ENCODE peak calls at places on chromosomes 12 and 14, in nine cellular contexts. M is left lung, Q is lung, J is astrocyte of the spinal cord, G is uterus, B is LNCaP clone FGC, W is psoas muscle, R is upper lobe of right lung, K is fibroblast of mammary gland. U is an unnamed sample.

GRCh38 chr14:53331247-53331646 is 178.1 kb upstream of the DDHD1 start:
- DNase-seq in M (no peak), Q (no peak), J (peak; percentile 73), G (no peak), B (no peak), W (no peak), R (no peak), K (peak; percentile 92), U (peak; percentile 51)

GRCh38 chr14:90628825-90629224 is 187.4 kb downstream of the TTC7B start:
- DNase-seq in M (no peak), Q (no peak), J (no peak), G (no peak), B (no peak), W (peak; percentile 73), R (no peak), K (no peak), U (no peak)

GRCh38 chr12:52403561-52403960 is 2.6 kb downstream of the KRT82 start:
- DNase-seq in M (no peak), Q (no peak), J (no peak), G (no peak), B (no peak), W (peak; percentile 25), R (no peak), K (no peak), U (no peak)

GRCh38 chr12:16606201-16606849 is 363 bp upstream of the LMO3 start:
- DNase-seq in M (no peak), Q (peak; percentile 59), J (peak; percentile 34), G (peak; percentile 68), B (no peak), W (peak; percentile 49), R (peak; percentile 78), K (peak; percentile 29), U (peak; percentile 46)

GRCh38 chr14:99468836-99469592 is 11.6 kb downstream of the SETD3 start:
- DNase-seq in M (no peak), Q (no peak), J (no peak), G (no peak), B (no peak), W (no peak), R (no peak), K (no peak), U (no peak)

GRCh38 chr14:104115691-104116543 is 22.5 kb upstream of the KIF26A start:
- DNase-seq in M (no peak), Q (peak; percentile 58), J (no peak), G (peak; percentile 12), B (no peak), W (peak; percentile 49), R (peak; percentile 79), K (no peak), U (no peak)

GRCh38 chr12:65510584-65511050 is 232.1 kb downstream of the MSRB3 start:
- DNase-seq in M (no peak), Q (no peak), J (peak; percentile 85), G (peak; percentile 30), B (no peak), W (no peak), R (no peak), K (peak; percentile 37), U (no peak)

GRCh38 chr14:67387195-67387594 is 24.8 kb downstream of the PLEK2 start:
- DNase-seq in M (no peak), Q (no peak), J (no peak), G (no peak), B (no peak), W (no peak), R (no peak), K (peak; percentile 49), U (peak; percentile 20)

GRCh38 chr12:11820476-11820875 is 171.0 kb downstream of the ETV6 start:
- DNase-seq in M (no peak), Q (no peak), J (no peak), G (no peak), B (no peak), W (no peak), R (no peak), K (no peak), U (no peak)

GRCh38 chr12:23197266-23197665 is 572.3 kb downstream of the ETNK1 start:
- DNase-seq in M (no peak), Q (no peak), J (peak; percentile 16), G (no peak), B (peak; percentile 66), W (no peak), R (no peak), K (peak; percentile 57), U (peak; percentile 54)

GRCh38 chr14:71883094-71883493 is 49.1 kb upstream of the RGS6 start:
- DNase-seq in M (no peak), Q (no peak), J (no peak), G (no peak), B (no peak), W (no peak), R (no peak), K (no peak), U (no peak)

GRCh38 chr14:76467843-76468242 is 91.9 kb downstream of the ESRRB start:
- DNase-seq in M (no peak), Q (no peak), J (no peak), G (no peak), B (no peak), W (no peak), R (no peak), K (no peak), U (no peak)

GRCh38 chr14:76472199-76472723 is 96.3 kb downstream of the ESRRB start:
- DNase-seq in M (no peak), Q (no peak), J (no peak), G (no peak), B (no peak), W (no peak), R (no peak), K (no peak), U (no peak)

DNA sequence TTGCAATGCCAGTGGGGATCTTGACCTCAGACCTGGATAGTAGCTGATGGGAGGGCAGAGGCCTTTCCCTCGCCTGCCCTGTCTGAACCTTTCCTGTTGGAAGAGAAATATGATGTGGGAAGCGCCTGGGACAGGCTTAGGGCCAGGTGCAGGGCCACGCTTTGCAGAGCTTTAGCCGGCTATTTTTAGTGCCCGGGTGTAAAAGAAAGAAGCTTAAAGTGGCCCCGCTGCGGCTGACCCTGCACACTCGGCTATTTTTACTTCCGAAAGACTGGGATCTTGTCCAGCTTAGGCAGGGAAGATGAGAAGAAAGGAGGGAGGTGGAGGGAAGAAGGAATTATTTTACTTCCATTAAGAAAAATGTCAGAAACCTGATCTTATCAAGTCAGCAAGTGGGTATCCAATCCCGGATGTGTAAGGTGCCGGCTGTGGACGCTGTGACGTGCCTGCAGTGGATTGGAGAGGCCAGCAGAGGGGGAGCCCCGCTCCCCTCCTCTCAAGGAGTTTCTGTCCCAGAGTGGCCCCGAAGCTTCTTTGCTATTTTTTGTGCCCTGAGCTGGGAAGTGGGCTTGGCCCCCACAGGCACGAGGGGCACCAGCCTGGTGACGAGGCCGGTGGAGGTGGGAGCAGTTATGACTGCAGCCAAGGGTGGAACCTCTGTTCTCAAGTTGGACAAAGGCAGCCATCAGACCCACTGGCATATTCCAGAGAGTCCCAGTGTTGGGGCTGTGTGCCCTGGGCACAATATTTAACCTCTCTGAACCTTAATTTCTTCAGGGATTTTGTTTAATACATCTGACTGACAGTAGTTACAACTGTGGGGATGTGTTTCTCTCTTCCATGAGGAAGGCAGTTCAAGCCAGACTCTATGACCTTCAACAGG is 97.7 kb downstream of the ESRRB start:
- DNase-seq in M (no peak), Q (no peak), J (peak; percentile 6), G (no peak), B (no peak), W (peak; percentile 73), R (peak; percentile 67), K (no peak), U (peak; percentile 16)
- TF ChIP-seq CTCF in M (peak; percentile 15), Q (no peak), J (peak; percentile 16), G (no peak), B (no peak), W (peak; percentile 8), R (peak; percentile 29), K (no peak), U (peak; percentile 22)

DNA sequence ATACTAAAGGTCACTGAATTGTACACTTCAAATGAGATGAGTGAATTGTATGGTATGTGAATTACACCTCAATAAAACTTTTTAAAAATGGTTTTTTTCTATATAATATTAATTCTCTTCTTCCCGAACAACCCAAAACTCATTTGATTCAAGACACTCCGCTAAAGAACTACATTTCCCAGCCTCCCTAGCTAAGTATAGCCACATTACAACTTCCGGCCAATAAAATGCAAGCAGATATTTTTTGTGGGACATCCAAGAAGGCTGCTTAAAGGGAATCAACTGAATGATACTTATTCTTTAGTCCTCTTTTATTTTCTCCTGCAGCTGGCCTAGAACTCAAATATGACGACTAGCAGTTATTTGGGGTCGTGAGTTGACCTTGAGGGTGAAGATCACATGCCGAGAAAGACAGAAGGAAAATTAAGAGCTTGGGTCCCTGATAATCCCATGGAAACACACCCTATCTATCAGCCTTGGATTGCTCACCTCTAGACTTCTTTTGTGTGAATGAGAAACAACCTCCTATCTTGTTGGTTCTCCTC is 187.3 kb downstream of the TTC8 start:
- DNase-seq in M (no peak), Q (no peak), J (no peak), G (no peak), B (no peak), W (no peak), R (no peak), K (no peak), U (no peak)
- TF ChIP-seq CTCF in M (no peak), Q (no peak), J (no peak), G (no peak), B (no peak), W (no peak), R (no peak), K (no peak), U (no peak)

DNA sequence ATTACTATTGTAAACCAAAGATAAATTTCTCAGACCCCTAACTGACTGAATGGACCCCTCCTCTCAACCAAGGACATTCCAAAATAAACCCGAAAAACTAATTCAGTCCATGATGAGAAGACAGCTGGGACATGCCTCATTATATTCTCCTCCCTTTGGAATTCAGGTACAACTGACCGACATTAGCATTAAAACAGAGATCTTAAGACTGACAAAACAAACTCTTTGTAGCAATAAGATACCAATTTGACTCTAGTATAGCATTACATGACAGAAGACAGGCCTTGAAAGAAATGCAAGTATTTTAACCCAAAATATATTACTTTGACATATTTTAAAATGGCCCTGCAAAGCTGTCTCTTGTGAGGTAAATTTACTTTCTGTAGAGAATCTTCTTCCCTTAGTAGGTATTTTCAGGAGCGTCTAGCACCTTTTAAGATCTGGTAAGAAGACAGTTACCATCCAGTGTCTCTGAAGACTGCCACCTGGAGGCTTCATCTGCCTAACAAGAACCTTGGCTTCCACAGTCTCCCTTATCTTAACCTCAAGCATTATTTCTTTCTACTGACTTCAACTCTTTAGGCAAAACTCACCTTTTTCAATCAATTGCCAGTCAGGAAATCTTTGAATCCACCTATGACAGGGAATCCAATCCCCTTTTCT is 957.5 kb downstream of the SLC6A15 start:
- DNase-seq in M (no peak), Q (no peak), J (no peak), G (no peak), B (no peak), W (no peak), R (no peak), K (no peak), U (no peak)
- TF ChIP-seq CTCF in M (no peak), Q (no peak), J (peak; percentile 31), G (no peak), B (peak; percentile 54), W (no peak), R (no peak), K (peak; percentile 16), U (no peak)

DNA sequence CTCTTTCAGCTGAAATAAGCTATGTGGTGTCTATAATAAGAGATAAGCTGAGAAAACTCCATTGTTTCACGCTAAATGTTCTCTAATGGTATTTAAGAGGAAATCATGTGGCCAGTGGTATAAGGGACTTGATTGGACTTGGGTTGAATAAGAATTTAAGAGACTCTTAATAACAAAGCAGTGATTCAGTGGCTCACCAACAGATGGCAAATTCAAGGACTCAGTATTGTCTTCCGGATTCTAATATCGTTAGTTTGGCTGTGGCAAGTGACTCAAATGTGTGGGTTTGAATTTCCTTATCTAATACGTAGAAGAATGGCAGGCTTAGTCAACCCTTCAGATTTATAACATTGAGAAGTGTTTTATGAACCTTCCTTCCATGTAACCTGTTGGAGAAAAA is 49.1 kb upstream of the KCNH3 start:
- DNase-seq in M (no peak), Q (no peak), J (peak; percentile 81), G (no peak), B (no peak), W (no peak), R (no peak), K (peak; percentile 81), U (peak; percentile 92)
- TF ChIP-seq CTCF in M (no peak), Q (no peak), J (peak; percentile 20), G (no peak), B (no peak), W (no peak), R (no peak), K (peak; percentile 18), U (peak; percentile 48)